ENCODE peak calls at places on chromosomes 11 and 22, in six cellular contexts. T, O, Q, R, B and N are unnamed samples.

GRCh38 chr22:45296628-45297297 is 12.0 kb downstream of the UPK3A start:
- DNase-seq in T (no peak), O (no peak), Q (no peak), R (no peak), B (no peak), N (no peak)

GRCh38 chr11:12248330-12248729 is 129.0 kb upstream of the PARVA start:
- DNase-seq in T (no peak), O (peak; percentile 57), Q (no peak), R (no peak), B (peak; percentile 64), N (peak; percentile 43)

GRCh38 chr22:44360686-44361381 is 48.1 kb upstream of the SHISAL1 start:
- DNase-seq in T (no peak), O (peak; percentile 80), Q (no peak), R (no peak), B (peak; percentile 62), N (no peak)

GRCh38 chr11:62909107-62909894 is 11.9 kb downstream of the CHRM1 start:
- DNase-seq in T (peak; percentile 97), O (peak; percentile 73), Q (peak; percentile 58), R (peak; percentile 88), B (peak; percentile 76), N (peak; percentile 96)

GRCh38 chr11:112401036-112401769 is 140.5 kb upstream of the PLET1 start:
- DNase-seq in T (no peak), O (no peak), Q (no peak), R (no peak), B (no peak), N (peak; percentile 60)

GRCh38 chr11:45899448-45900174 is 7.5 kb downstream of the FREY1 start:
- DNase-seq in T (peak; percentile 94), O (peak; percentile 90), Q (peak; percentile 94), R (peak; percentile 90), B (peak; percentile 92), N (no peak)

GRCh38 chr11:17658211-17658610 is 61.2 kb upstream of the MYOD1 start:
- DNase-seq in T (no peak), O (no peak), Q (no peak), R (no peak), B (no peak), N (no peak)

GRCh38 chr22:27995801-27996528 is 76.9 kb upstream of the PITPNB start:
- DNase-seq in T (no peak), O (no peak), Q (no peak), R (no peak), B (no peak), N (no peak)

GRCh38 chr22:28710889-28711285 is 30.7 kb downstream of the CHEK2 start:
- DNase-seq in T (no peak), O (peak; percentile 43), Q (no peak), R (no peak), B (peak; percentile 52), N (no peak)

GRCh38 chr22:38774496-38775166 is 18.8 kb upstream of the SUN2 start:
- DNase-seq in T (no peak), O (no peak), Q (no peak), R (no peak), B (no peak), N (no peak)

GRCh38 chr11:16184588-16184987 is 171.8 kb downstream of the SOX6 start:
- DNase-seq in T (no peak), O (peak; percentile 92), Q (no peak), R (no peak), B (peak; percentile 89), N (no peak)

GRCh38 chr11:291281-292210 is 2.6 kb downstream of the PGGHG start:
- DNase-seq in T (no peak), O (no peak), Q (no peak), R (no peak), B (no peak), N (no peak)

GRCh38 chr11:120882237-120882636 is 141.7 kb upstream of the TBCEL start:
- DNase-seq in T (no peak), O (no peak), Q (no peak), R (no peak), B (no peak), N (no peak)

GRCh38 chr11:100484948-100485347 is 202.1 kb upstream of the ARHGAP42 start:
- DNase-seq in T (no peak), O (no peak), Q (no peak), R (no peak), B (no peak), N (no peak)

GRCh38 chr11:93849751-93850584 is 450 bp downstream of the VSTM5 start:
- DNase-seq in T (peak; percentile 52), O (no peak), Q (peak; percentile 5), R (peak; percentile 58), B (peak; percentile 7), N (no peak)

GRCh38 chr11:111819161-111820058 is 52.0 kb downstream of the ALG9 start:
- DNase-seq in T (no peak), O (peak; percentile 82), Q (no peak), R (no peak), B (peak; percentile 83), N (no peak)

GRCh38 chr11:72100009-72100408 is 3.1 kb downstream of the LAMTOR1 start:
- DNase-seq in T (no peak), O (no peak), Q (no peak), R (no peak), B (no peak), N (no peak)

GRCh38 chr11:133968300-133968699 is 11.5 kb upstream of the IGSF9B start:
- DNase-seq in T (peak; percentile 59), O (no peak), Q (peak; percentile 57), R (peak; percentile 71), B (no peak), N (no peak)

GRCh38 chr22:38098410-38099249 is 11.9 kb downstream of the BAIAP2L2 start:
- DNase-seq in T (peak; percentile 28), O (peak; percentile 69), Q (no peak), R (no peak), B (peak; percentile 75), N (no peak)

GRCh38 chr11:61756452-61757212 is 4.2 kb downstream of the MYRF start:
- DNase-seq in T (no peak), O (peak; percentile 50), Q (no peak), R (no peak), B (peak; percentile 56), N (no peak)
- H2AK5ac ChIP-seq in T (no peak overlapping the region), O (peak overlapping the region; percentile 82), Q (peak overlapping the region; percentile 98), R (peak overlapping the region; percentile 83), B (peak overlapping the region; percentile 96), N (no peak overlapping the region)

GRCh38 chr11:66475349-66476172 is 4.7 kb upstream of the DPP3 start:
- DNase-seq in T (no peak), O (no peak), Q (no peak), R (peak; percentile 44), B (no peak), N (no peak)

GRCh38 chr11:66478823-66479740 is 1.2 kb upstream of the DPP3 start:
- DNase-seq in T (no peak), O (peak; percentile 20), Q (no peak), R (peak; percentile 75), B (peak; percentile 59), N (peak; percentile 33)

GRCh38 chr11:66476173-66476840 is 3.9 kb upstream of the DPP3 start:
- DNase-seq in T (no peak), O (no peak), Q (no peak), R (peak; percentile 48), B (no peak), N (no peak)

GRCh38 chr11:66476841-66477251 is 3.4 kb upstream of the DPP3 start:
- DNase-seq in T (no peak), O (no peak), Q (no peak), R (peak; percentile 51), B (no peak), N (no peak)

DNA sequence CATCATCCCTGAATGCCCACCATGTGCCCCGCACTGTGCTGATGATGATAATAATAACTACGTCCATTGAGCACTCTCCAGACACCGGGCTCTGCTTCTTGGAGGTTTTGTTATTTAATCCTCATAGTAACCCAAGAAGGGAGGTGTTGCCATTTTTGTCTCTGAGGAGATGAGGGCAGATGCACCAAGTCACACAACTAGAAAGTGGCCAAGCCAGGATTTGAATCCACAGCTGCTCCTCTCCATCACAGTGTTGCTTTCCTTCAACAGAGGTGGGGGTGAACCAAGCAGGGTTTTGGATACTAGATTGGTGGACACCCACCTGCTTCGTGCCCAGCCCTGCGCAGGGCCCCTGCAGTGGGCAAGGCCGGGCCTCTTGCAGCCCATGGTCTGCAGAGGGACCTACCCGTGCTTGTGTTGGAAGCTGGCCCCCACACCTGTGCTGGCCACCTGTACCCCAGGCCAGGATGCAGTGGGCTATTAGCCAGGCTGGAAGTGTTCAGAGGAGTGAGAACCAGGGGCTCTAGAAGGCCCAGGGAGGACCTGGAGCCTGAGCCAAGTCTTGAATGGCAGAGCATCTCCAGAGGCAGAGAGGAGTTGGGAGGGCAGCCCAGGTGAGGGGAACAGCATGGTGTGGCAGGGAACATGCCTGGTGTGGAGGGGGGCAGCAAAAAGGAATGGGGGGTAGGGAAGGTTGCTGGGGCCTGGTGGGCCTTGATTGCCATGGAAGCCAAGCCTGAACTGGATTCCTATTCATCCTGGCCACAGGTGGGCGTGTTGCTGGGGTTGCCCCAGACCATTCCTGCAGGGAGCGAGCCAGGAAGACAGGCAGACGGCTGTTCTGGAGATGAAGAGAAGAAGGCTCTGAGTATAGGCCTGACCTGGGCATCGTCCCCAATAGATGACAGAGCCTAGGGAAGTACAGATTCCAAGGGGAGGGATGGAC is 2.7 kb upstream of the DPP3 start:
- DNase-seq in T (no peak), O (no peak), Q (no peak), R (peak; percentile 49), B (no peak), N (no peak)
- H3K23ac ChIP-seq in T (no peak overlapping the region), O (no peak overlapping the region), Q (no peak overlapping the region), R (no peak overlapping the region), B (no peak overlapping the region), N (no peak overlapping the region)

DNA sequence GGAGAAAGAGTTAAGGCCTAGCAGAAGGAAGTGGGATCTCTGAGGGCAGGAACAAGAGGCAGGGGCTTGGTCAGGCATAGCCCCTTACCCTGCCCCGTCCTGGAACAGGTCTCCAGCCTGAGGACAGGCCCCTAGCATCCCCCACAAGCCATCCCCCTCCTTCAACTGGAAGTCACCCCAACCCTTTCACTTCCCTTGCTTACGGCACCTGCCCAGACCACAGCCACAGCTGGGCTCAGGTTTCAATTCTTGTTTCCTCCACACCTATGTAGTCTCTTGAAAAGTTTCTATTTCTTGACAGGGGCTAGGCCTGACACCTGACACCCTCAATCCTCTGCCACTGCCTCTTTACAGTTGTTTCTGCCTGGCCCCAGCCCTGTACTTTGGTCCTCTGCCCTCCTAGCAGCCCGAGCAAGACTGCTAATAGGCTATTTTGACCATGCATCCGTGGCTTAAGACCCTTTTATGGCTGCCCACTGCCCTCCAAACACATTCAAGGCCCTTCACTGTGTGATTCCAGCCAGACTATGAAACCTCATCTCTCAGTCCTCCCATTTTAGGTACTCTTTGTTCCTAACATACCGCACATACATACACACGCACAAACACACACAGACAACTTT is 10.9 kb upstream of the FCHSD2 start:
- DNase-seq in T (peak; percentile 51), O (no peak), Q (no peak), R (no peak), B (no peak), N (no peak)
- H3K14ac ChIP-seq in T (no peak overlapping the region), O (no peak overlapping the region), Q (no peak overlapping the region), R (no peak overlapping the region), B (no peak overlapping the region), N (no peak overlapping the region)

DNA sequence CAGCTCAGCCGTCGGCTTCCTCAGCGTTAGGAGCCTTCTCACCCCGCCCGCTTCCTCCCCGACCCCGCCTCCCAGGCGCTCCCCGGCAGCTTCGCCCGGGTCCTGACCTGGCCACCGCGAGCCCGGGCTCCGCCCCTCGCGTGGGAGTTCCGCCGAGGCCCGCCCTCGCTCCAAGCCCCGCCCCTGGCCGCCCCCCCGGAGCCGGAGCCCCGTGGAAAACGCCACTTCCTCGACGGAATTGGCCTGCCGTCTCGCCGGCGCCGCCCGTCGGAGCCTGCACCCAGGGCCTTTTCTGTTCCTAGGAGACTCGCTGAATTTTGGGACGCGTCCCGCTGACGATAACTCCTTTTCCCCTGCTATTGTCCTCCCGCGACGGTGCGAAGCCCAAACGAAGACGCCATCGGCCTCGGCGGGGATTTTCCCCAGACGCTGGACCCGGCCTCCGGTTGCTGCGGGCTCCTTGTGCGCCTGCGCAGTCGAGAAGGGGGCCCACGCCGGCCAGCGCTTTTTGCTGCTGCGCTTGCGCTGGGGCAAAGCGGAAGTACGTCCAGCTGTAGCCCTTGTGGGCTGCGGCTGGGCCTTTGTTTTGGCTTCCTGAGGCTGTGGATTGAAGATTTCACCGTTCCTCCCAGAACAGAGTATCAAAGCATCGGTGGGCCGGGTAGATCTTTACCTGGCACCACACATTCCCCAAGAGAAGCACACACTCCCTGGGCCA is 10.0 kb downstream of the RELA start:
- DNase-seq in T (peak; percentile 94), O (peak; percentile 93), Q (peak; percentile 91), R (peak; percentile 93), B (peak; percentile 96), N (peak; percentile 95)
- H2AK5ac ChIP-seq in T (no peak overlapping the region), O (peak overlapping the region; percentile 99), Q (peak overlapping the region; percentile 96), R (no peak overlapping the region), B (peak overlapping the region; percentile 32), N (peak overlapping the region; percentile 83)